ENCODE peak calls at places on chromosomes 7 and 10, in four cellular contexts. U is cardiac muscle cell, S is body of pancreas, B is brain microvascular endothelial cell. C is an unnamed sample.

GRCh38 chr7:151936207-151936606 is 20.0 kb upstream of the GALNTL5 start:
- DNase-seq in U (no peak), B (no peak), S (no peak), C (no peak)

GRCh38 chr7:131238260-131238940 is 89.3 kb upstream of the MKLN1 start:
- DNase-seq in U (peak; percentile 58), B (peak; percentile 77), S (no peak), C (no peak)

GRCh38 chr10:89032141-89032814 is 41.7 kb downstream of the FAS start:
- DNase-seq in S (peak; percentile 24), B (peak; percentile 65), U (peak; percentile 75), C (peak; percentile 42)

GRCh38 chr7:138032775-138033174 is 30.9 kb upstream of the CREB3L2 start:
- DNase-seq in S (no peak), B (no peak), U (peak; percentile 54), C (no peak)

GRCh38 chr7:41624818-41625217 is 78.1 kb downstream of the INHBA start:
- DNase-seq in S (no peak), U (peak; percentile 6), B (peak; percentile 39), C (no peak)

GRCh38 chr10:23517155-23517554 is 78.3 kb downstream of the OTUD1 start:
- DNase-seq in B (no peak), U (no peak), S (no peak), C (no peak)

GRCh38 chr7:118590107-118590506 is 365.6 kb downstream of the ANKRD7 start:
- DNase-seq in U (no peak), B (peak; percentile 7), S (no peak), C (no peak)

GRCh38 chr7:149787428-149788299 is 14.3 kb upstream of the ZNF467 start:
- DNase-seq in U (peak; percentile 17), S (peak; percentile 59), B (no peak), C (no peak)

GRCh38 chr7:20596653-20597052 is 18.8 kb upstream of the ABCB5 start:
- DNase-seq in B (peak; percentile 56), S (no peak), U (peak; percentile 58), C (no peak)

GRCh38 chr7:5517057-5517456 is 93.4 kb upstream of the TNRC18 start:
- DNase-seq in S (no peak), B (no peak), U (no peak), C (no peak)

GRCh38 chr10:59880976-59881510 is 25.3 kb downstream of the CCDC6 start:
- DNase-seq in U (no peak), B (no peak), S (no peak), C (no peak)

GRCh38 chr10:114538544-114538906 is 119.5 kb downstream of the ABLIM1 start:
- DNase-seq in U (no peak), B (no peak), S (no peak), C (no peak)

GRCh38 chr10:122386514-122386913 is 12.0 kb downstream of the PLEKHA1 start:
- DNase-seq in U (no peak), S (no peak), B (no peak), C (no peak)

GRCh38 chr7:45636733-45637132 is 62.6 kb downstream of the ADCY1 start:
- DNase-seq in U (no peak), S (no peak), B (no peak), C (no peak)

GRCh38 chr10:42932735-42933453 is 144.0 kb upstream of the RET start:
- DNase-seq in U (no peak), S (no peak), B (no peak), C (no peak)

GRCh38 chr7:20010877-20011276 is 206.3 kb downstream of the MACC1 start:
- DNase-seq in S (no peak), B (no peak), U (no peak), C (no peak)

GRCh38 chr10:122056431-122057094 is 67.6 kb downstream of the TACC2 start:
- DNase-seq in S (no peak), U (no peak), B (no peak), C (no peak)

GRCh38 chr10:29731760-29732159 is 97.0 kb upstream of the SVIL start:
- DNase-seq in U (no peak), S (no peak), B (no peak), C (no peak)

GRCh38 chr7:57305192-57305748 is 144.7 kb upstream of the ZNF716 start:
- DNase-seq in U (no peak), B (no peak), S (no peak), C (no peak)

GRCh38 chr7:90222811-90223725 is 11.5 kb downstream of the STEAP2 start:
- DNase-seq in B (no peak), S (peak; percentile 20), U (peak; percentile 28), C (peak; percentile 54)

GRCh38 chr7:73749931-73750776 is 11.6 kb upstream of the ABHD11 start:
- DNase-seq in S (no peak), B (no peak), U (no peak), C (no peak)

DNA sequence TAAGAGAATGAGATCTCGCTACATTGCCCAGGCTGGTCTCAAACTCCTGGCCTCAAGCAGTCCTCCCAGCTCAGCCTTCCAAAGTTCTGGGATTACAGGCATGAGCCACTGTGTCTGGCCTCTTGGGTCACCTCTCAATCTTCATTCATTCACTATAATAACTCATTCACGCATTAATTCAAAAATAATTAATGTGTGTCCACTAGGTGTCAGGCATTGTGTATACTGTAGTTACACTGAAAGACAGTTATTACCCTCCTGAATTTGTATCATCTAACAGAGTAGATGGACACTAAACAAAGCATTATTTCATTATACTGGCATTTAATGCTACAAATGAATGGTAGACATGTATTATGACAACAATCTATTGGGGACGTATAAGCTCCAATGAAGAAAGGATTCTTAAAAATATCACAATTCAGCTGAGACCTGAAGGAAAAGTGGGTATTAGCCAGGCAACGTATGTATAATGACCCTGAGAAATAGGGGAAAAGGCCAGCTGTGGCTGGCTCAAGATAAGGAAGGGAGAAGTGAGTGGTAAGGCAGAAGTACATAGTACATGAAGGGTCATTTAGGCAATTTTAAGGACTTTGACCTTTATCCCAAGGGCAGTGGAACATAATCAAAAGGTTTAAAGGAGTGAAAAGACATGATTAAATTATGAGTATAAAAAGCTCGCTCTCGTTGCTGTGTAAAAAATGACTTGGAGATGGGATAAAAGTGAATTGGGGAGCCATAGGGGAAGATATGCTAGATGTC is 150.7 kb downstream of the BTAF1 start:
- DNase-seq in B (no peak), S (no peak), U (peak; percentile 25), C (no peak)
- TF ChIP-seq CTCF in B (peak; percentile 11), S (peak; percentile 21), U (peak; percentile 27), C (no peak)

DNA sequence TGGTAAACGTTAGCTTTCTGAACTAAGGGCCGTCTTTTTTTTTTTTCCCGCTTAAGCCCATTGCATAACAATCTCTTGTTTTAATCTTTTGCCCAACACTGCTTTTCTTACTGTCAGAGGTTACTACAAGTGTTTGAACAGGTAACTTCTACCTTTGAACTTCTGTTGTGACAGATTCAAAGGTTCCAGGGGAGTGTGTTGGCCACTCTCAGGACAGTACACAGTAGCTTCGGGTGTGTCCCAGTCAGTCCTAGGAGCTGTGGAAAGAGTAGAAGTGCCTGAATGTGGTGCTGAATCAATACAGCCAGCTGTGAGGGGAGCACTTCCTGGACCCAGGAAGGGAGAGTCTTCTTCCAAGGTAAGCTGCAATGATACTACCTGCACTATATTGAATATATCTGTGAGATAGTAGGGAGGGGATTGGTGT is at the start of gene ACSL5:
- DNase-seq in S (no peak), B (no peak), U (no peak), C (no peak)
- TF ChIP-seq CTCF in S (no peak), B (no peak), U (no peak), C (no peak)

GRCh38 chr10:97539523-97540200 is 32.9 kb upstream of the ANKRD2 start:
- DNase-seq in B (peak; percentile 70), S (peak; percentile 27), U (peak; percentile 98), C (no peak)
- TF ChIP-seq CTCF in B (peak; percentile 56), S (no peak), U (peak; percentile 62), C (no peak)

GRCh38 chr10:13299437-13300287 is at the start of gene PHYH:
- DNase-seq in S (peak; percentile 92), U (peak; percentile 92), B (peak; percentile 36), C (peak; percentile 58)
- TF ChIP-seq CTCF in S (no peak), U (no peak), B (no peak), C (no peak)

C was measured in omental fat pad.